ENCODE peak calls at places on chromosomes 3 and 15, in five cellular contexts. One of them, this sample, is unnamed.

GRCh38 chr3:127673191-127674098 is 693 bp downstream of the ABTB1 start:
- DNase-seq in right cardiac atrium: peak
- DNase-seq in psoas muscle: peak
- DNase-seq in NCI-H345: peak
- DNase-seq in activated T-cell treated with anti-CD3 and anti-CD28 coated beads for 1 hour: peak
- DNase-seq in this sample: peak

GRCh38 chr3:50050361-50050760 is 38.4 kb upstream of the RBM5 start:
- DNase-seq in NCI-H345: no peak
- DNase-seq in psoas muscle: no peak
- DNase-seq in activated T-cell treated with anti-CD3 and anti-CD28 coated beads for 1 hour: no peak
- DNase-seq in right cardiac atrium: no peak
- DNase-seq in this sample: no peak

GRCh38 chr3:69767571-69767970 is 28.3 kb downstream of the MITF start:
- DNase-seq in right cardiac atrium: peak
- DNase-seq in psoas muscle: peak
- DNase-seq in activated T-cell treated with anti-CD3 and anti-CD28 coated beads for 1 hour: no peak
- DNase-seq in NCI-H345: no peak
- DNase-seq in this sample: peak

GRCh38 chr15:60370105-60370803 is 27.5 kb downstream of the ANXA2 start:
- DNase-seq in right cardiac atrium: peak
- DNase-seq in NCI-H345: no peak
- DNase-seq in activated T-cell treated with anti-CD3 and anti-CD28 coated beads for 1 hour: no peak
- DNase-seq in psoas muscle: no peak
- DNase-seq in this sample: no peak

GRCh38 chr3:197216169-197216860 is 82.1 kb downstream of the DLG1 start:
- DNase-seq in activated T-cell treated with anti-CD3 and anti-CD28 coated beads for 1 hour: no peak
- DNase-seq in right cardiac atrium: no peak
- DNase-seq in NCI-H345: no peak
- DNase-seq in psoas muscle: no peak
- DNase-seq in this sample: no peak

GRCh38 chr15:40155270-40155910 is 5.5 kb upstream of the BUB1B start:
- DNase-seq in psoas muscle: no peak
- DNase-seq in activated T-cell treated with anti-CD3 and anti-CD28 coated beads for 1 hour: no peak
- DNase-seq in NCI-H345: peak
- DNase-seq in right cardiac atrium: no peak
- DNase-seq in this sample: no peak

GRCh38 chr3:100006570-100007271 is 107.6 kb downstream of the FILIP1L start:
- DNase-seq in NCI-H345: no peak
- DNase-seq in psoas muscle: no peak
- DNase-seq in right cardiac atrium: no peak
- DNase-seq in activated T-cell treated with anti-CD3 and anti-CD28 coated beads for 1 hour: no peak
- DNase-seq in this sample: no peak

GRCh38 chr15:40379853-40380252 is 2.7 kb upstream of the KNSTRN start:
- DNase-seq in psoas muscle: peak
- DNase-seq in NCI-H345: no peak
- DNase-seq in right cardiac atrium: no peak
- DNase-seq in activated T-cell treated with anti-CD3 and anti-CD28 coated beads for 1 hour: no peak
- DNase-seq in this sample: peak

GRCh38 chr3:40968666-40969065 is 230.6 kb upstream of the CTNNB1 start:
- DNase-seq in activated T-cell treated with anti-CD3 and anti-CD28 coated beads for 1 hour: no peak
- DNase-seq in NCI-H345: no peak
- DNase-seq in psoas muscle: no peak
- DNase-seq in right cardiac atrium: no peak
- DNase-seq in this sample: no peak

GRCh38 chr3:115922681-115923347 is 299.5 kb downstream of the GAP43 start:
- DNase-seq in NCI-H345: no peak
- DNase-seq in right cardiac atrium: no peak
- DNase-seq in activated T-cell treated with anti-CD3 and anti-CD28 coated beads for 1 hour: no peak
- DNase-seq in psoas muscle: no peak
- DNase-seq in this sample: no peak

GRCh38 chr15:75161788-75162414 is 39.8 kb upstream of the C15orf39 start:
- DNase-seq in activated T-cell treated with anti-CD3 and anti-CD28 coated beads for 1 hour: no peak
- DNase-seq in psoas muscle: no peak
- DNase-seq in NCI-H345: no peak
- DNase-seq in right cardiac atrium: peak
- DNase-seq in this sample: no peak

GRCh38 chr15:29805043-29805707 is 17.1 kb downstream of the TJP1 start:
- DNase-seq in NCI-H345: no peak
- DNase-seq in activated T-cell treated with anti-CD3 and anti-CD28 coated beads for 1 hour: no peak
- DNase-seq in right cardiac atrium: peak
- DNase-seq in psoas muscle: no peak
- DNase-seq in this sample: no peak

GRCh38 chr3:196965112-196965803 is 3.4 kb downstream of the PIGZ start:
- DNase-seq in right cardiac atrium: no peak
- DNase-seq in activated T-cell treated with anti-CD3 and anti-CD28 coated beads for 1 hour: no peak
- DNase-seq in psoas muscle: no peak
- DNase-seq in NCI-H345: no peak
- DNase-seq in this sample: no peak

GRCh38 chr15:68679161-68679560 is 100.4 kb downstream of the CORO2B start:
- DNase-seq in psoas muscle: no peak
- DNase-seq in right cardiac atrium: no peak
- DNase-seq in activated T-cell treated with anti-CD3 and anti-CD28 coated beads for 1 hour: no peak
- DNase-seq in NCI-H345: no peak
- DNase-seq in this sample: no peak

GRCh38 chr3:192130534-192131132 is 596.7 kb downstream of the FGF12 start:
- DNase-seq in psoas muscle: peak
- DNase-seq in activated T-cell treated with anti-CD3 and anti-CD28 coated beads for 1 hour: no peak
- DNase-seq in NCI-H345: peak
- DNase-seq in right cardiac atrium: peak
- DNase-seq in this sample: peak

GRCh38 chr3:52150357-52150756 is 3.9 kb downstream of the POC1A start:
- DNase-seq in activated T-cell treated with anti-CD3 and anti-CD28 coated beads for 1 hour: no peak
- DNase-seq in psoas muscle: no peak
- DNase-seq in NCI-H345: no peak
- DNase-seq in right cardiac atrium: no peak
- DNase-seq in this sample: no peak

GRCh38 chr3:16665282-16665741 is 60.1 kb upstream of the DAZL start:
- DNase-seq in psoas muscle: no peak
- DNase-seq in right cardiac atrium: no peak
- DNase-seq in activated T-cell treated with anti-CD3 and anti-CD28 coated beads for 1 hour: no peak
- DNase-seq in NCI-H345: no peak
- DNase-seq in this sample: no peak

GRCh38 chr3:166554006-166554405 is 716.8 kb upstream of the BCHE start:
- DNase-seq in activated T-cell treated with anti-CD3 and anti-CD28 coated beads for 1 hour: no peak
- DNase-seq in right cardiac atrium: no peak
- DNase-seq in NCI-H345: no peak
- DNase-seq in psoas muscle: no peak
- DNase-seq in this sample: no peak